ENCODE peak calls at places on chromosomes 4 and X, in ten cellular contexts. F is activated CD8-positive, alpha-beta T cell treated with anti-CD3 and anti-CD28 coated beads for 36 hours; R is LoVo; E is A172; I is AG08396; L is aorta; M is ELF-1; T is stimulated activated naive CD4-positive, alpha-beta T cell; Q is NCI-H2171; U is stimulated activated CD4-positive, alpha-beta T cell treated with anti-CD3 and anti-CD28 coated beads, Interleukin-15, amount 100 ng/mL, for 24 hours. Z is an unnamed sample.

GRCh38 chrX:11100281-11101035 is 10.7 kb upstream of the HCCS start:
- DNase-seq in F (no peak), R (peak; percentile 12), E (peak; percentile 62), I (peak; percentile 59), L (no peak), M (peak; percentile 68), T (no peak), Q (peak; percentile 3), U (no peak), Z (no peak)

GRCh38 chr4:128512767-128513322 is 225.2 kb upstream of the PGRMC2 start:
- DNase-seq in F (no peak), R (no peak), E (no peak), I (no peak), L (no peak), M (no peak), T (no peak), Q (no peak), U (no peak), Z (no peak)

GRCh38 chrX:123736333-123736921 is 3.6 kb upstream of the THOC2 start:
- DNase-seq in F (no peak), R (no peak), E (peak; percentile 14), I (peak; percentile 34), L (no peak), M (peak; percentile 48), T (no peak), Q (no peak), U (no peak), Z (no peak)

GRCh38 chr4:27123050-27123768 is 262.6 kb downstream of the STIM2 start:
- DNase-seq in F (no peak), R (peak; percentile 30), E (peak; percentile 2), I (no peak), L (no peak), M (peak; percentile 53), T (no peak), Q (no peak), U (no peak), Z (no peak)

GRCh38 chrX:79140731-79141130 is 3.8 kb upstream of the GPR174 start:
- DNase-seq in F (no peak), R (no peak), E (no peak), I (no peak), L (no peak), M (no peak), T (no peak), Q (no peak), U (no peak), Z (no peak)

GRCh38 chrX:102339312-102340298 is 92.6 kb downstream of the NXF2 start:
- DNase-seq in F (peak; percentile 2), R (no peak), E (no peak), I (no peak), L (peak; percentile 48), M (peak; percentile 46), T (no peak), Q (no peak), U (peak; percentile 13), Z (peak; percentile 33)

GRCh38 chr4:147361726-147362125 is 119.2 kb upstream of the EDNRA start:
- DNase-seq in F (no peak), R (peak; percentile 76), E (peak; percentile 60), I (peak; percentile 61), L (no peak), M (peak; percentile 1), T (no peak), Q (no peak), U (no peak), Z (no peak)

GRCh38 chrX:153939573-153939972 is 4.7 kb upstream of the NAA10 start:
- DNase-seq in F (no peak), R (no peak), E (no peak), I (no peak), L (no peak), M (no peak), T (no peak), Q (no peak), U (no peak), Z (no peak)

GRCh38 chr4:137650051-137650450 is 117.8 kb upstream of the PCDH18 start:
- DNase-seq in F (no peak), R (no peak), E (no peak), I (no peak), L (no peak), M (no peak), T (no peak), Q (no peak), U (no peak), Z (no peak)

GRCh38 chrX:12975999-12976558 is 1.2 kb downstream of the TMSB4X start:
- DNase-seq in F (peak; percentile 46), R (peak; percentile 34), E (peak; percentile 62), I (peak; percentile 46), L (no peak), M (peak; percentile 70), T (no peak), Q (peak; percentile 1), U (peak; percentile 50), Z (peak; percentile 46)